ENCODE peak calls at places on chromosomes 1 and 21, in six cellular contexts. One of them, this sample, is unnamed.

GRCh38 chr1:247576514-247576913 is 11.6 kb upstream of the OR2G2 start:
- DNase-seq in T47D: peak; percentile 45
- DNase-seq in naive thymus-derived CD8-positive, alpha-beta T cell: no peak
- DNase-seq in EH: no peak
- DNase-seq in occipital lobe: no peak
- DNase-seq in NB4: peak; percentile 56
- DNase-seq in this sample: no peak

GRCh38 chr1:219088778-219089557 is 84.7 kb upstream of the LYPLAL1 start:
- DNase-seq in T47D: no peak
- DNase-seq in naive thymus-derived CD8-positive, alpha-beta T cell: no peak
- DNase-seq in EH: peak; percentile 95
- DNase-seq in occipital lobe: no peak
- DNase-seq in NB4: peak; percentile 99
- DNase-seq in this sample: no peak

GRCh38 chr1:20507248-20507563 is 745 bp downstream of the MUL1 start:
- DNase-seq in T47D: no peak
- DNase-seq in naive thymus-derived CD8-positive, alpha-beta T cell: no peak
- DNase-seq in EH: no peak
- DNase-seq in occipital lobe: no peak
- DNase-seq in NB4: no peak
- DNase-seq in this sample: no peak

GRCh38 chr1:216461466-216461865 is 38.2 kb upstream of the USH2A start:
- DNase-seq in T47D: no peak
- DNase-seq in naive thymus-derived CD8-positive, alpha-beta T cell: no peak
- DNase-seq in EH: peak; percentile 36
- DNase-seq in occipital lobe: no peak
- DNase-seq in NB4: no peak
- DNase-seq in this sample: no peak

GRCh38 chr1:182752077-182752826 is 37.3 kb upstream of the NPL start:
- DNase-seq in T47D: no peak
- DNase-seq in naive thymus-derived CD8-positive, alpha-beta T cell: no peak
- DNase-seq in EH: peak; percentile 8
- DNase-seq in occipital lobe: peak; percentile 37
- DNase-seq in NB4: no peak
- DNase-seq in this sample: no peak

GRCh38 chr1:33182452-33182851 is 609 bp upstream of the TRIM62 start:
- DNase-seq in T47D: peak; percentile 64
- DNase-seq in naive thymus-derived CD8-positive, alpha-beta T cell: no peak
- DNase-seq in EH: peak; percentile 47
- DNase-seq in occipital lobe: no peak
- DNase-seq in NB4: no peak
- DNase-seq in this sample: no peak

GRCh38 chr1:181190362-181191035 is 102.0 kb downstream of the IER5 start:
- DNase-seq in T47D: peak; percentile 40
- DNase-seq in naive thymus-derived CD8-positive, alpha-beta T cell: no peak
- DNase-seq in EH: no peak
- DNase-seq in occipital lobe: no peak
- DNase-seq in NB4: peak; percentile 29
- DNase-seq in this sample: no peak

GRCh38 chr1:89938171-89939055 is 56.5 kb upstream of the ZNF326 start:
- DNase-seq in T47D: no peak
- DNase-seq in naive thymus-derived CD8-positive, alpha-beta T cell: no peak
- DNase-seq in EH: peak; percentile 69
- DNase-seq in occipital lobe: no peak
- DNase-seq in NB4: no peak
- DNase-seq in this sample: no peak

GRCh38 chr1:8643542-8644536 is 173.6 kb downstream of the RERE start:
- DNase-seq in T47D: peak; percentile 28
- DNase-seq in naive thymus-derived CD8-positive, alpha-beta T cell: no peak
- DNase-seq in EH: no peak
- DNase-seq in occipital lobe: no peak
- DNase-seq in NB4: no peak
- DNase-seq in this sample: no peak

GRCh38 chr1:173853074-173853473 is 14.7 kb downstream of the GAS5 start:
- DNase-seq in T47D: no peak
- DNase-seq in naive thymus-derived CD8-positive, alpha-beta T cell: no peak
- DNase-seq in EH: peak; percentile 89
- DNase-seq in occipital lobe: no peak
- DNase-seq in NB4: no peak
- DNase-seq in this sample: no peak

GRCh38 chr1:230158422-230159291 is 91.6 kb downstream of the GALNT2 start:
- DNase-seq in T47D: peak; percentile 56
- DNase-seq in naive thymus-derived CD8-positive, alpha-beta T cell: no peak
- DNase-seq in EH: no peak
- DNase-seq in occipital lobe: no peak
- DNase-seq in NB4: no peak
- DNase-seq in this sample: no peak

GRCh38 chr1:50251592-50252165 is 143.0 kb downstream of the ELAVL4 start:
- DNase-seq in T47D: no peak
- DNase-seq in naive thymus-derived CD8-positive, alpha-beta T cell: no peak
- DNase-seq in EH: no peak
- DNase-seq in occipital lobe: no peak
- DNase-seq in NB4: peak; percentile 31
- DNase-seq in this sample: no peak

GRCh38 chr21:39012314-39013230 is 170.7 kb downstream of the PSMG1 start:
- DNase-seq in T47D: no peak
- DNase-seq in naive thymus-derived CD8-positive, alpha-beta T cell: no peak
- DNase-seq in EH: peak; percentile 6
- DNase-seq in occipital lobe: no peak
- DNase-seq in NB4: no peak
- DNase-seq in this sample: no peak

GRCh38 chr1:11790880-11791715 is 14.7 kb downstream of the MTHFR start:
- DNase-seq in T47D: no peak
- DNase-seq in naive thymus-derived CD8-positive, alpha-beta T cell: no peak
- DNase-seq in EH: peak; percentile 95
- DNase-seq in occipital lobe: peak; percentile 74
- DNase-seq in NB4: no peak
- DNase-seq in this sample: no peak

GRCh38 chr1:48294656-48295055 is 72.1 kb downstream of the SLC5A9 start:
- DNase-seq in T47D: no peak
- DNase-seq in naive thymus-derived CD8-positive, alpha-beta T cell: no peak
- DNase-seq in EH: no peak
- DNase-seq in occipital lobe: no peak
- DNase-seq in NB4: no peak
- DNase-seq in this sample: no peak

GRCh38 chr1:213268221-213268620 is 217.2 kb downstream of the RPS6KC1 start:
- DNase-seq in T47D: no peak
- DNase-seq in naive thymus-derived CD8-positive, alpha-beta T cell: no peak
- DNase-seq in EH: peak; percentile 70
- DNase-seq in occipital lobe: no peak
- DNase-seq in NB4: no peak
- DNase-seq in this sample: no peak

GRCh38 chr1:150912623-150913022 is 13.5 kb upstream of the SETDB1 start:
- DNase-seq in T47D: no peak
- DNase-seq in naive thymus-derived CD8-positive, alpha-beta T cell: no peak
- DNase-seq in EH: no peak
- DNase-seq in occipital lobe: no peak
- DNase-seq in NB4: no peak
- DNase-seq in this sample: no peak